ENCODE peak calls at places on chromosome 10, in six cellular contexts. L, S, I, F, N and Q are unnamed samples.

GRCh38 chr10:70355234-70356021 is 27.0 kb downstream of the LRRC20 start:
- DNase-seq in L (peak), S (no peak), I (no peak), F (no peak), N (no peak), Q (no peak)

GRCh38 chr10:122674781-122675180 is 24.9 kb downstream of the C10orf120 start:
- DNase-seq in L (no peak), S (no peak), I (no peak), F (no peak), N (peak), Q (no peak)

GRCh38 chr10:15719899-15720634 is at the start of gene ITGA8:
- DNase-seq in L (no peak), S (peak), I (no peak), F (peak), N (no peak), Q (peak)

GRCh38 chr10:29798876-29799690 is 164.3 kb upstream of the SVIL start:
- DNase-seq in L (no peak), S (no peak), I (no peak), F (no peak), N (no peak), Q (no peak)

GRCh38 chr10:118096022-118096421 is 49.3 kb upstream of the RAB11FIP2 start:
- DNase-seq in L (no peak), S (no peak), I (no peak), F (no peak), N (no peak), Q (no peak)

GRCh38 chr10:17709492-17709891 is 42.5 kb upstream of the TMEM236 start:
- DNase-seq in L (no peak), S (no peak), I (no peak), F (no peak), N (no peak), Q (no peak)

GRCh38 chr10:107900131-107900530 is 735.6 kb upstream of the SORCS1 start:
- DNase-seq in L (no peak), S (no peak), I (no peak), F (no peak), N (no peak), Q (no peak)

GRCh38 chr10:34916368-34916767 is 101.3 kb upstream of the PARD3 start:
- DNase-seq in L (no peak), S (no peak), I (no peak), F (peak), N (peak), Q (no peak)

GRCh38 chr10:58994226-58995057 is 182.0 kb upstream of the PHYHIPL start:
- DNase-seq in L (no peak), S (no peak), I (no peak), F (peak), N (no peak), Q (no peak)

GRCh38 chr10:13630231-13630630 is 43.5 kb downstream of the PRPF18 start:
- DNase-seq in L (no peak), S (no peak), I (no peak), F (no peak), N (no peak), Q (no peak)

GRCh38 chr10:79360499-79361342 is 13.5 kb downstream of the PPIF start:
- DNase-seq in L (no peak), S (no peak), I (no peak), F (no peak), N (no peak), Q (no peak)

GRCh38 chr10:96122824-96123223 is 7.3 kb upstream of the ZNF518A start:
- DNase-seq in L (no peak), S (no peak), I (no peak), F (no peak), N (no peak), Q (no peak)

GRCh38 chr10:112899396-112900065 is 50.5 kb upstream of the TCF7L2 start:
- DNase-seq in L (no peak), S (no peak), I (no peak), F (no peak), N (no peak), Q (no peak)

GRCh38 chr10:116039604-116040003 is 233.4 kb downstream of the GFRA1 start:
- DNase-seq in L (no peak), S (no peak), I (no peak), F (no peak), N (no peak), Q (no peak)

GRCh38 chr10:62652564-62652963 is 152.0 kb upstream of the ADO start:
- DNase-seq in L (peak), S (no peak), I (no peak), F (no peak), N (no peak), Q (no peak)

GRCh38 chr10:129629911-129630310 is 162.9 kb downstream of the MGMT start:
- DNase-seq in L (no peak), S (no peak), I (no peak), F (no peak), N (no peak), Q (no peak)

GRCh38 chr10:54961040-54961439 is 160.0 kb upstream of the PCDH15 start:
- DNase-seq in L (no peak), S (no peak), I (no peak), F (no peak), N (no peak), Q (no peak)

GRCh38 chr10:91700788-91701444 is 68.0 kb upstream of the PPP1R3C start:
- DNase-seq in L (no peak), S (no peak), I (no peak), F (peak), N (no peak), Q (no peak)

GRCh38 chr10:57260175-57260574 is 899.1 kb upstream of the ZWINT start:
- DNase-seq in L (no peak), S (no peak), I (no peak), F (no peak), N (no peak), Q (no peak)

GRCh38 chr10:71236286-71236685 is 23.9 kb downstream of the UNC5B start:
- DNase-seq in L (no peak), S (no peak), I (no peak), F (peak), N (no peak), Q (no peak)

GRCh38 chr10:1379601-1380000 is 323.4 kb downstream of the WDR37 start:
- DNase-seq in L (no peak), S (peak), I (no peak), F (no peak), N (peak), Q (peak)

GRCh38 chr10:86401588-86402282 is 35.1 kb upstream of the GRID1 start:
- DNase-seq in L (peak), S (peak), I (no peak), F (no peak), N (peak), Q (peak)

GRCh38 chr10:79457256-79457785 is 11.9 kb upstream of the ZCCHC24 start:
- DNase-seq in L (no peak), S (no peak), I (no peak), F (no peak), N (no peak), Q (no peak)

GRCh38 chr10:15718495-15719061 is 1.1 kb downstream of the ITGA8 start:
- DNase-seq in L (no peak), S (no peak), I (no peak), F (no peak), N (no peak), Q (peak)

GRCh38 chr10:122422266-122422980 is 32.0 kb upstream of the ARMS2 start:
- DNase-seq in L (no peak), S (no peak), I (no peak), F (no peak), N (no peak), Q (no peak)